ENCODE peak calls at places on chromosomes 4 and X, in four cellular contexts. U is sigmoid colon, J is suprapubic skin, T is stomach. R is an unnamed sample.

GRCh38 chrX:1686642-1687041 is 71.8 kb downstream of the ASMT start:
- DNase-seq in T (no peak), U (no peak), J (no peak), R (no peak)

GRCh38 chrX:57951666-57952319 is 41.5 kb upstream of the ZXDA start:
- DNase-seq in U (peak; percentile 65), T (no peak), J (no peak), R (no peak)

GRCh38 chr4:8128096-8128856 is 30.3 kb downstream of the ABLIM2 start:
- DNase-seq in J (no peak), U (no peak), T (no peak), R (no peak)

GRCh38 chr4:3223986-3224748 is 24.8 kb upstream of the MSANTD1 start:
- DNase-seq in J (peak; percentile 52), T (no peak), U (peak; percentile 25), R (no peak)

GRCh38 chrX:21503593-21503992 is 129.4 kb downstream of the CNKSR2 start:
- DNase-seq in U (no peak), J (no peak), T (no peak), R (no peak)

GRCh38 chrX:102516314-102516936 is at the start of gene TMSB15A:
- DNase-seq in U (peak; percentile 79), T (peak; percentile 67), J (peak; percentile 72), R (peak; percentile 55)

GRCh38 chr4:112747035-112747434 is 110.1 kb downstream of the LARP7 start:
- DNase-seq in T (no peak), U (no peak), J (no peak), R (no peak)

GRCh38 chrX:2385224-2385623 is 115.6 kb downstream of the DHRSX start:
- DNase-seq in T (no peak), U (no peak), J (no peak), R (no peak)

GRCh38 chr4:121182296-121182695 is 18.2 kb upstream of the TNIP3 start:
- DNase-seq in T (no peak), J (no peak), U (no peak), R (no peak)

GRCh38 chr4:8225704-8226443 is 26.8 kb downstream of the SH3TC1 start:
- DNase-seq in T (no peak), J (no peak), U (no peak), R (no peak)

GRCh38 chrX:96564595-96564994 is 120.0 kb upstream of the DIAPH2 start:
- DNase-seq in J (no peak), U (no peak), T (no peak), R (no peak)

GRCh38 chr4:2036866-2037265 is 22.3 kb upstream of the NAT8L start:
- DNase-seq in T (no peak), U (no peak), J (peak; percentile 56), R (no peak)

GRCh38 chr4:145887241-145887964 is 51.2 kb downstream of the ZNF827 start:
- DNase-seq in T (no peak), J (no peak), U (peak; percentile 83), R (no peak)

GRCh38 chr4:187363453-187363852 is 632.1 kb upstream of the ZFP42 start:
- DNase-seq in J (no peak), T (no peak), U (no peak), R (no peak)

GRCh38 chrX:139290310-139290709 is 240.2 kb upstream of the F9 start:
- DNase-seq in T (no peak), J (no peak), U (no peak), R (no peak)

GRCh38 chrX:47361538-47362511 is 8.6 kb upstream of the ZNF157 start:
- DNase-seq in J (no peak), U (peak; percentile 92), T (peak; percentile 61), R (peak; percentile 44)

GRCh38 chrX:136616987-136617685 is 30.8 kb upstream of the CD40LG start:
- DNase-seq in T (no peak), J (no peak), U (no peak), R (no peak)

GRCh38 chr4:30461218-30461617 is 259.0 kb upstream of the PCDH7 start:
- DNase-seq in U (no peak), T (no peak), J (no peak), R (no peak)

GRCh38 chrX:78102100-78102499 is 1.9 kb upstream of the PGK1 start:
- DNase-seq in U (no peak), T (no peak), J (no peak), R (no peak)

GRCh38 chr4:7862561-7863200 is 77.0 kb downstream of the AFAP1 start:
- DNase-seq in U (peak; percentile 57), T (no peak), J (no peak), R (no peak)

GRCh38 chr4:55931043-55931442 is 17.7 kb upstream of the CEP135 start:
- DNase-seq in U (no peak), J (no peak), T (no peak), R (no peak)

GRCh38 chrX:21740329-21741274 is 17.3 kb downstream of the SMPX start:
- DNase-seq in U (no peak), T (peak; percentile 49), J (no peak), R (peak; percentile 11)

DNA sequence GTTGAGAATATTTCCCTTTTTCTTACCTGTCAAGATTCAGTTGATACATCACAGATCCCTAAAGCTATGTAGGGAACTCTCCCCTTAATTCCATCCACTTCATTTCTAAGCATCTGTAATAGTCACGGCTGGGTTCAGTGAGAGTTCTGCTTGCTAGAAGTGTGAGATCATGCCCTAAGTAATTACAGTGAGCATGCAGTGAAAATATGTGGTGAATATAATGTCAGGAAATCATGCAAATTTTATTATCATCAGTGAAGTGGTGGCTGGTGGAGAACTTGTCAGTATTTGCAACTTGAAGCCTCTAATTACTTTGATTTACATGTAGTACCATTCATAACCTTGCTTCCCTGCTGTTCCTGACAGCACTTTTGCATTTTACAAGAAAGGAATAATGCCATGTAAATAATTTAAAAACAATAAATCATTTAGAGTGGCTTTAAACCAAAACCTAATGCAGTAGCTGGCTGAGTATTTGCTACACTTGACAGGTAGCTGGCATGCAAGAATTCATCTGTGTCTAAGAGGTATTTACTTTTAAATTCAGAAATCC is 28.3 kb upstream of the CFAP299 start:
- DNase-seq in U (no peak), T (no peak), J (no peak), R (no peak)
- TF ChIP-seq EP300 in U (no peak), T (no peak), J (no peak), R (no peak)

DNA sequence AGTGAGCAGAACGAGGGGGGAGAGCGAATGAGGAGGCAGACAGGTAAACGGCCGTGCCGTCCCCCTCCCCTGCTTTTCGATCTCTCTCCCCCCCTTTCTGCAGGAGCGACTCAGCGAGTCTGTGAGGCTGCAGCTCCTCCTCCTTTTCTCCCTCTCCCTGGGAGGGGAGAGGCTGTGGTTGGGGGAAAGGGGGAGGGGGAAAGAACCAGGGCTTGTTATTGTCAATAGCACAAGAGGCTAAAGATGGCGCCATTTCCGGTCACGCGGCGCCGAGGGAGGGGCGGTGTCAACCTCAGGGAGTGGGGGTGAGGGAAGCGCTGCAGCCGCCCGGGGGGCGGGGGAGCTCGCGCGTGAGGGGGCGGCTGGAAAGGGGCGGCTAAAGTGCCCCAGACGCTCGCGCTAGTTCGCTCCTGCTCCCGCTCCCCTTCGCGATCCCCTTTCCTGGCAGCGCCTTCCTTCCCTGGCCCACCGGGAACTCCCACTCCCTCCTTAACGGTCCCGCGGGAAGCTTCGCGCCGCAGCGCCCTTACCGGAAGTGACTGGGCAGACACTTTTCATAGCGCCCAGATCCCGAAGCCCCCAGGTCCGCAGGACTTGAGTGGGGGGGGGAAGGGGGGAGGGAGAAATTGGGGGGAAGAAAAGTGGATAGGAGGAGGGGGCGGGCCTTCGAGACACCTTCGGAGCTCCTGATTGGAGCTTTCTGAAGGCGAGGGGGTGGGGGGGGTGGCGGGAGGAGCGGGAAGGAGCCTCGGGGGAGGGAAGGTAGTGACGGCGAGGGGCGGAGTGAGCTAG is at the start of gene CUL4B:
- DNase-seq in J (peak; percentile 95), T (peak; percentile 90), U (peak; percentile 97), R (peak; percentile 91)
- TF ChIP-seq EP300 in J (no peak), T (no peak), U (peak; percentile 35), R (peak; percentile 92)

DNA sequence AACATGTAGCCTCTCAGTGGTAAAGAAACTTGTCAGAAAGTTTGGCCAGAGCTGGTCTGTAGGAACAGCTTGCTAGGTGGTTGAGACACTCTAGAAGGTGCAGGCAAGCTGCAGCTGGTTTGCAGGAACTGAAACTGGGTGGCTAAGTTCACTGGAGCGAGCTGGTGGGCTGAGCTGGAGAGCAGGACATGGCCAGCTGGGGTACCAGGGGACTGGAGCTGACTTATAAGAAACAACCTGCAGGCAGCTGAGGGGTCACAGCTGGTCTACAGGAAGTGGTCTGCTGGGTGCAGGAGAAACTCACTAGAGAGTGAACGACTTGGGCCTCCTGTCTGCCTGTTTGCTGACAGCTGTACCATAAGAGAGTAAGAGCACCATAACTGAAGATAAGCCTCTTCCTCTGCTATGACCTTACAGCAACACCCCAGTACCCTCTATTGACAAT is 157.1 kb upstream of the LNX1 start:
- DNase-seq in U (no peak), J (no peak), T (no peak), R (no peak)
- TF ChIP-seq EP300 in U (no peak), J (no peak), T (no peak), R (no peak)

GRCh38 chrX:71997320-71997719 is 86.7 kb downstream of the NHSL2 start:
- DNase-seq in T (no peak), J (no peak), U (no peak), R (no peak)

GRCh38 chrX:71996826-71997225 is 86.2 kb downstream of the NHSL2 start:
- DNase-seq in U (peak; percentile 91), T (no peak), J (no peak), R (peak; percentile 58)

GRCh38 chrX:71994601-71995000 is 84.0 kb downstream of the NHSL2 start:
- DNase-seq in T (no peak), J (no peak), U (no peak), R (no peak)

GRCh38 chrX:71995122-71995521 is 84.5 kb downstream of the NHSL2 start:
- DNase-seq in T (no peak), J (no peak), U (no peak), R (no peak)

GRCh38 chrX:71996138-71996537 is 85.5 kb downstream of the NHSL2 start:
- DNase-seq in T (peak; percentile 37), J (no peak), U (no peak), R (no peak)
- TF ChIP-seq EP300 in T (no peak), J (no peak), U (no peak), R (no peak)

GRCh38 chrX:9311411-9312160 is 153.3 kb upstream of the TBL1X start:
- DNase-seq in J (no peak), T (no peak), U (no peak), R (no peak)
- TF ChIP-seq EP300 in J (no peak), T (no peak), U (no peak), R (no peak)

GRCh38 chr4:4860803-4861591 is 1.5 kb downstream of the MSX1 start:
- DNase-seq in J (no peak), T (no peak), U (no peak), R (no peak)
- TF ChIP-seq EP300 in J (no peak), T (no peak), U (no peak), R (no peak)

GRCh38 chrX:118353081-118353850 is 7.4 kb downstream of the WDR44 start:
- DNase-seq in T (no peak), J (no peak), U (no peak), R (no peak)
- TF ChIP-seq EP300 in T (no peak), J (no peak), U (no peak), R (no peak)

GRCh38 chrX:88883205-88883604 is 136.2 kb downstream of the CPXCR1 start:
- DNase-seq in J (no peak), T (no peak), U (no peak), R (no peak)
- TF ChIP-seq EP300 in J (no peak), T (no peak), U (no peak), R (no peak)

DNA sequence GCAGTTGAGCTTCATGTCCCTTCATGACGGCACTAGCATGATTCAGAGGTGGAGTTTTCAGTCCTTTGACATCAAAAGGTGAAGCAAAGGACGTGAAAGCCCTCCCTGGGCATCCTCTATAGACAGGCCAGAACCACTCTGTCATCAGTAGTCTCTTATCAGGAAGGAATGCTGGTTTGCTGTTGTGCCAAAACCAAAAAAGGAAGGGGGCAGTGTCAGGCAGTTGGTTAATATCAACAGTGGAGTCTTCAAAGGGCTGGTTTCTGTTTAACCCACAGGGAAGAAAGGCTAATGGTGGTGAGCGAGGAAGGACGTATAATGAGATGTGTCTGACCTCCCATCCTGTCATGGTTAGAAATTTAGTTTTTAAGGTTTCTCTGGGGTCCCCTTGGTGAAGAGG is 23.5 kb upstream of the IL2 start:
- DNase-seq in U (no peak), T (no peak), J (no peak), R (no peak)
- TF ChIP-seq EP300 in U (no peak), T (no peak), J (no peak), R (no peak)

R was measured in tibial nerve.